ENCODE peak calls at places on chromosomes 3 and 15, in nine cellular contexts. E, T, P, W, N, Q, C, Y and I are unnamed samples.

GRCh38 chr3:10204921-10205320 is 40.2 kb downstream of the IRAK2 start:
- DNase-seq in E (no peak), T (no peak), P (no peak), W (no peak), N (no peak), Q (no peak), C (no peak), Y (no peak), I (no peak)

GRCh38 chr3:61562042-61562809 is 855 bp downstream of the PTPRG start:
- DNase-seq in E (peak; percentile 69), T (no peak), P (peak; percentile 70), W (peak; percentile 42), N (no peak), Q (no peak), C (peak; percentile 8), Y (no peak), I (peak; percentile 14)

GRCh38 chr15:63601727-63602185 is 4.6 kb downstream of the FBXL22 start:
- DNase-seq in E (no peak), T (peak; percentile 84), P (peak; percentile 71), W (no peak), N (no peak), Q (no peak), C (no peak), Y (no peak), I (no peak)

GRCh38 chr15:68421798-68422402 is 10.1 kb downstream of the ITGA11 start:
- DNase-seq in E (no peak), T (no peak), P (no peak), W (no peak), N (no peak), Q (no peak), C (no peak), Y (no peak), I (no peak)

GRCh38 chr3:113746955-113747718 is at the start of gene ATP6V1A:
- DNase-seq in E (peak; percentile 82), T (no peak), P (peak; percentile 78), W (peak; percentile 66), N (peak; percentile 11), Q (peak; percentile 74), C (peak; percentile 69), Y (peak; percentile 74), I (peak; percentile 74)

GRCh38 chr3:196322-197153 is at the start of gene CHL1:
- DNase-seq in E (peak; percentile 51), T (no peak), P (peak; percentile 86), W (peak; percentile 35), N (no peak), Q (no peak), C (no peak), Y (no peak), I (peak; percentile 38)

GRCh38 chr3:16485024-16485992 is 28.2 kb downstream of the RFTN1 start:
- DNase-seq in E (no peak), T (no peak), P (no peak), W (no peak), N (no peak), Q (no peak), C (no peak), Y (no peak), I (no peak)

GRCh38 chr15:38252481-38253311 is at the start of gene SPRED1:
- DNase-seq in E (peak; percentile 86), T (no peak), P (peak; percentile 50), W (peak; percentile 84), N (peak; percentile 14), Q (peak; percentile 4), C (peak; percentile 67), Y (no peak), I (peak; percentile 43)

GRCh38 chr3:50442940-50443579 is 60.4 kb downstream of the CACNA2D2 start:
- DNase-seq in E (no peak), T (peak; percentile 89), P (no peak), W (no peak), N (no peak), Q (no peak), C (no peak), Y (no peak), I (no peak)

GRCh38 chr15:38536201-38536676 is 28.4 kb downstream of the RASGRP1 start:
- DNase-seq in E (peak; percentile 56), T (no peak), P (no peak), W (peak; percentile 70), N (no peak), Q (no peak), C (no peak), Y (no peak), I (no peak)

GRCh38 chr15:47708595-47708994 is 8.7 kb upstream of the SEMA6D start:
- DNase-seq in E (no peak), T (no peak), P (no peak), W (no peak), N (no peak), Q (no peak), C (no peak), Y (no peak), I (no peak)

GRCh38 chr3:39404943-39405686 is 1.4 kb upstream of the RPSA start:
- DNase-seq in E (no peak), T (no peak), P (peak; percentile 65), W (no peak), N (no peak), Q (no peak), C (no peak), Y (no peak), I (no peak)

GRCh38 chr3:107913671-107914070 is 177.2 kb downstream of the CD47 start:
- DNase-seq in E (no peak), T (no peak), P (no peak), W (no peak), N (no peak), Q (no peak), C (no peak), Y (no peak), I (no peak)

GRCh38 chr15:48285329-48286214 is 45.7 kb upstream of the DUT start:
- DNase-seq in E (no peak), T (peak; percentile 67), P (peak; percentile 41), W (peak; percentile 58), N (peak; percentile 58), Q (no peak), C (peak; percentile 81), Y (peak; percentile 13), I (peak; percentile 56)

GRCh38 chr3:56923546-56924224 is 121.9 kb upstream of the ARHGEF3 start:
- DNase-seq in E (no peak), T (no peak), P (no peak), W (peak; percentile 54), N (no peak), Q (peak; percentile 24), C (peak; percentile 20), Y (peak; percentile 57), I (no peak)

GRCh38 chr3:14178247-14179113 is at the start of the genes LSM3 and XPC:
- DNase-seq in E (peak; percentile 98), T (peak; percentile 94), P (peak; percentile 94), W (peak; percentile 97), N (peak; percentile 98), Q (peak; percentile 95), C (peak; percentile 98), Y (peak; percentile 99), I (peak; percentile 94)

GRCh38 chr15:38818156-38818745 is 253.6 kb upstream of the RASGRP1 start:
- DNase-seq in E (no peak), T (no peak), P (peak; percentile 51), W (peak; percentile 17), N (no peak), Q (no peak), C (no peak), Y (no peak), I (peak; percentile 16)

GRCh38 chr15:35603298-35603697 is 57.3 kb upstream of the DPH6 start:
- DNase-seq in E (no peak), T (no peak), P (no peak), W (no peak), N (no peak), Q (no peak), C (no peak), Y (no peak), I (no peak)

GRCh38 chr15:90249123-90249863 is at the start of gene TTLL13:
- DNase-seq in E (peak; percentile 98), T (peak; percentile 79), P (peak; percentile 98), W (peak; percentile 98), N (peak; percentile 89), Q (peak; percentile 67), C (peak; percentile 92), Y (peak; percentile 36), I (peak; percentile 98)

GRCh38 chr3:154086286-154086685 is 34.9 kb upstream of the ARHGEF26 start:
- DNase-seq in E (no peak), T (no peak), P (no peak), W (no peak), N (no peak), Q (no peak), C (no peak), Y (no peak), I (no peak)

GRCh38 chr15:69974321-69974720 is 123.4 kb downstream of the TLE3 start:
- DNase-seq in E (no peak), T (peak; percentile 73), P (no peak), W (no peak), N (no peak), Q (no peak), C (no peak), Y (no peak), I (peak; percentile 76)

GRCh38 chr3:28667646-28668376 is 319.2 kb upstream of the AZI2 start:
- DNase-seq in E (peak; percentile 62), T (peak; percentile 7), P (peak; percentile 26), W (peak; percentile 48), N (peak; percentile 46), Q (no peak), C (peak; percentile 72), Y (no peak), I (peak; percentile 69)

GRCh38 chr15:30062881-30063280 is 19.9 kb upstream of the GOLGA8J start:
- DNase-seq in E (no peak), T (no peak), P (no peak), W (no peak), N (no peak), Q (no peak), C (no peak), Y (no peak), I (no peak)